ENCODE peak calls at places on chromosomes 12 and 14, in six cellular contexts. I is neuronal stem cell, O is colonic mucosa, T is fibroblast of lung, J is T-helper 2 cell, V is skeletal muscle cell. W is an unnamed sample.

GRCh38 chr12:5965950-5966383 is 20.9 kb upstream of the ANO2 start:
- DNase-seq in I (peak), O (peak), T (peak), J (no peak), V (no peak), W (peak)

GRCh38 chr12:110670161-110670701 is 18.7 kb downstream of the HVCN1 start:
- DNase-seq in I (no peak), O (no peak), T (no peak), J (no peak), V (no peak), W (no peak)

GRCh38 chr14:96038920-96039632 is at the start of gene C14orf132:
- DNase-seq in I (no peak), O (peak), T (peak), J (no peak), V (no peak), W (peak)

GRCh38 chr14:75426332-75427125 is 1.3 kb upstream of the JDP2 start:
- DNase-seq in I (no peak), O (no peak), T (no peak), J (no peak), V (no peak), W (no peak)

GRCh38 chr12:132853285-132854092 is 24.8 kb upstream of the GOLGA3 start:
- DNase-seq in I (no peak), O (no peak), T (no peak), J (no peak), V (no peak), W (no peak)

GRCh38 chr14:55198749-55199148 is 7.4 kb upstream of the DLGAP5 start:
- DNase-seq in I (no peak), O (no peak), T (no peak), J (no peak), V (no peak), W (no peak)

GRCh38 chr12:101566318-101566717 is 28.5 kb upstream of the MYBPC1 start:
- DNase-seq in I (peak), O (no peak), T (no peak), J (no peak), V (no peak), W (no peak)

GRCh38 chr12:52251367-52252055 is 18.5 kb downstream of the KRT7 start:
- DNase-seq in I (no peak), O (no peak), T (no peak), J (no peak), V (no peak), W (no peak)

GRCh38 chr12:10936495-10936894 is 2.6 kb downstream of the TAS2R14 start:
- DNase-seq in I (no peak), O (no peak), T (no peak), J (no peak), V (no peak), W (no peak)

GRCh38 chr12:2673966-2674810 is 120.6 kb upstream of the FKBP4 start:
- DNase-seq in I (no peak), O (no peak), T (no peak), J (no peak), V (no peak), W (no peak)

GRCh38 chr14:31578266-31578665 is 17.1 kb downstream of the NUBPL start:
- DNase-seq in I (no peak), O (no peak), T (no peak), J (no peak), V (no peak), W (no peak)

GRCh38 chr12:54603173-54603814 is 14.8 kb upstream of the PPP1R1A start:
- DNase-seq in I (peak), O (peak), T (peak), J (peak), V (no peak), W (peak)

GRCh38 chr14:104974665-104975390 is 3.3 kb downstream of the AHNAK2 start:
- DNase-seq in I (no peak), O (no peak), T (no peak), J (no peak), V (no peak), W (no peak)

W was measured in fibroblast of the conjunctiva.